ENCODE peak calls at places on chromosomes 7 and 10, in seven cellular contexts. One of them, this sample, is unnamed.

GRCh38 chr7:7226407-7226806 is 44.1 kb downstream of the C1GALT1 start:
- DNase-seq in MM.1S: no peak
- DNase-seq in left lung: no peak
- DNase-seq in left ventricle myocardium inferior: no peak
- DNase-seq in ovary: no peak
- DNase-seq in esophagus squamous epithelium: no peak
- DNase-seq in psoas muscle: no peak
- DNase-seq in this sample: no peak

GRCh38 chr10:74808501-74808900 is 17.9 kb upstream of the KAT6B start:
- DNase-seq in esophagus squamous epithelium: no peak
- DNase-seq in left ventricle myocardium inferior: no peak
- DNase-seq in left lung: no peak
- DNase-seq in ovary: no peak
- DNase-seq in psoas muscle: no peak
- DNase-seq in MM.1S: no peak
- DNase-seq in this sample: no peak

GRCh38 chr10:104246981-104247380 is 7.7 kb upstream of the GSTO1 start:
- DNase-seq in esophagus squamous epithelium: no peak
- DNase-seq in ovary: no peak
- DNase-seq in left ventricle myocardium inferior: no peak
- DNase-seq in left lung: no peak
- DNase-seq in psoas muscle: no peak
- DNase-seq in MM.1S: no peak
- DNase-seq in this sample: no peak

GRCh38 chr10:69994262-69994661 is 58.4 kb upstream of the MACROH2A2 start:
- DNase-seq in ovary: no peak
- DNase-seq in MM.1S: peak; percentile 53
- DNase-seq in psoas muscle: no peak
- DNase-seq in left lung: peak; percentile 52
- DNase-seq in left ventricle myocardium inferior: peak; percentile 14
- DNase-seq in esophagus squamous epithelium: no peak
- DNase-seq in this sample: no peak

GRCh38 chr10:10598297-10598696 is 419.4 kb upstream of the CELF2 start:
- DNase-seq in left ventricle myocardium inferior: no peak
- DNase-seq in MM.1S: peak; percentile 92
- DNase-seq in esophagus squamous epithelium: no peak
- DNase-seq in ovary: no peak
- DNase-seq in psoas muscle: no peak
- DNase-seq in left lung: no peak
- DNase-seq in this sample: no peak

GRCh38 chr7:117111532-117111931 is 158.2 kb downstream of the ST7 start:
- DNase-seq in MM.1S: no peak
- DNase-seq in left lung: no peak
- DNase-seq in esophagus squamous epithelium: no peak
- DNase-seq in left ventricle myocardium inferior: no peak
- DNase-seq in ovary: no peak
- DNase-seq in psoas muscle: no peak
- DNase-seq in this sample: no peak

GRCh38 chr7:66880009-66880554 is 40.9 kb upstream of the TMEM248 start:
- DNase-seq in MM.1S: no peak
- DNase-seq in left lung: no peak
- DNase-seq in ovary: no peak
- DNase-seq in left ventricle myocardium inferior: no peak
- DNase-seq in psoas muscle: no peak
- DNase-seq in esophagus squamous epithelium: no peak
- DNase-seq in this sample: no peak

GRCh38 chr10:88080213-88080612 is 216.8 kb downstream of the PTEN start:
- DNase-seq in esophagus squamous epithelium: no peak
- DNase-seq in left lung: no peak
- DNase-seq in MM.1S: peak; percentile 79
- DNase-seq in psoas muscle: no peak
- DNase-seq in ovary: no peak
- DNase-seq in left ventricle myocardium inferior: no peak
- DNase-seq in this sample: no peak

GRCh38 chr7:122305475-122306319 is 1.1 kb upstream of the FEZF1 start:
- DNase-seq in left lung: no peak
- DNase-seq in esophagus squamous epithelium: no peak
- DNase-seq in left ventricle myocardium inferior: no peak
- DNase-seq in ovary: no peak
- DNase-seq in psoas muscle: no peak
- DNase-seq in MM.1S: peak; percentile 60
- DNase-seq in this sample: no peak

GRCh38 chr7:136015638-136016037 is 38.5 kb upstream of the MTPN start:
- DNase-seq in left lung: no peak
- DNase-seq in esophagus squamous epithelium: no peak
- DNase-seq in psoas muscle: no peak
- DNase-seq in MM.1S: no peak
- DNase-seq in ovary: no peak
- DNase-seq in left ventricle myocardium inferior: no peak
- DNase-seq in this sample: no peak

GRCh38 chr10:7337431-7338171 is 73.2 kb downstream of the SFMBT2 start:
- DNase-seq in psoas muscle: no peak
- DNase-seq in ovary: no peak
- DNase-seq in left lung: no peak
- DNase-seq in left ventricle myocardium inferior: no peak
- DNase-seq in MM.1S: no peak
- DNase-seq in esophagus squamous epithelium: no peak
- DNase-seq in this sample: no peak

GRCh38 chr7:101172005-101172853 is 6.9 kb upstream of the VGF start:
- DNase-seq in psoas muscle: no peak
- DNase-seq in ovary: no peak
- DNase-seq in left lung: no peak
- DNase-seq in left ventricle myocardium inferior: no peak
- DNase-seq in esophagus squamous epithelium: no peak
- DNase-seq in MM.1S: peak; percentile 41
- DNase-seq in this sample: no peak

GRCh38 chr7:82745117-82745516 is 301.5 kb upstream of the CACNA2D1 start:
- DNase-seq in psoas muscle: no peak
- DNase-seq in ovary: no peak
- DNase-seq in MM.1S: no peak
- DNase-seq in esophagus squamous epithelium: no peak
- DNase-seq in left ventricle myocardium inferior: no peak
- DNase-seq in left lung: no peak
- DNase-seq in this sample: no peak

GRCh38 chr7:44727346-44728262 is 21.0 kb upstream of the ZMIZ2 start:
- DNase-seq in psoas muscle: no peak
- DNase-seq in MM.1S: no peak
- DNase-seq in left ventricle myocardium inferior: no peak
- DNase-seq in left lung: no peak
- DNase-seq in esophagus squamous epithelium: no peak
- DNase-seq in ovary: no peak
- DNase-seq in this sample: no peak

GRCh38 chr7:39616138-39616537 is 7.2 kb upstream of the RALA start:
- DNase-seq in ovary: no peak
- DNase-seq in esophagus squamous epithelium: no peak
- DNase-seq in MM.1S: no peak
- DNase-seq in psoas muscle: no peak
- DNase-seq in left ventricle myocardium inferior: no peak
- DNase-seq in left lung: no peak
- DNase-seq in this sample: no peak

GRCh38 chr10:34988397-34989067 is 101.6 kb downstream of the CUL2 start:
- DNase-seq in psoas muscle: no peak
- DNase-seq in MM.1S: no peak
- DNase-seq in left ventricle myocardium inferior: no peak
- DNase-seq in esophagus squamous epithelium: no peak
- DNase-seq in left lung: no peak
- DNase-seq in ovary: no peak
- DNase-seq in this sample: no peak

GRCh38 chr10:130396044-130396443 is 259.9 kb downstream of the GLRX3 start:
- DNase-seq in ovary: no peak
- DNase-seq in MM.1S: no peak
- DNase-seq in psoas muscle: no peak
- DNase-seq in esophagus squamous epithelium: no peak
- DNase-seq in left lung: no peak
- DNase-seq in left ventricle myocardium inferior: no peak
- DNase-seq in this sample: no peak

GRCh38 chr7:51141451-51141971 is 175.1 kb downstream of the COBL start:
- DNase-seq in left lung: no peak
- DNase-seq in psoas muscle: no peak
- DNase-seq in ovary: no peak
- DNase-seq in MM.1S: peak; percentile 11
- DNase-seq in esophagus squamous epithelium: no peak
- DNase-seq in left ventricle myocardium inferior: no peak
- DNase-seq in this sample: no peak

DNA sequence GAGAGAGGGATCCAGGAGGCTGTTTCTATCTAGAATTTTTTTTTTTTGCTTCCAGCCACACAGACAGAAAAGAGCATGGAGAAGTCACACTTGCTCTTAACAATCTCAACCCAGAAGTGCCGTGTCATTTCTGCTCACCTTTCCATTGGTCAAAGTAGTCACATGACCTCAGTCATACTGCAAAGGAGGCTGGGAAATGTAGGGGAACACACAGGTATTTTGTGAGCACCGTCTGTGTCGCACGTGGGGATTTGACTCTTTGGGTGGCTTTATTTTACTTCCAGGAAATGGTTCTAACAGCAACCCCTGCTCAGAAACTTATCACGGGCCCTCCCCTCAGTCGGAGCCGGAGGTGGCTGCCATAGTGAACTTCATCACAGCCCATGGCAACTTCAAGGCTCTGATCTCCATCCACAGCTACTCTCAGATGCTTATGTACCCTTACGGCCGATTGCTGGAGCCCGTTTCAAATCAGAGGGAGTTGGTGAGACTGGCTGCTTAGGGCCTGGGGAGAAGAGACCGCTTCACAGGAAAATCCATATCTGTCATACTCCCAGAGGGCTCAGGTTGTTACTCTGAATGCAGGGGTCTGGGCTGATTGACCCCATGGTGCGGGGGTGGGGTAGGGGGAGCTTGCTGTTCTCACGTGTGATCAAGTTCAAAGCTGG is 13.1 kb upstream of the CPA1 start:
- DNase-seq in psoas muscle: no peak
- DNase-seq in ovary: peak; percentile 22
- DNase-seq in left lung: no peak
- DNase-seq in MM.1S: no peak
- DNase-seq in left ventricle myocardium inferior: no peak
- DNase-seq in esophagus squamous epithelium: no peak
- DNase-seq in this sample: peak; percentile 33
- H3K4me1 ChIP-seq in psoas muscle: peaks cover 54% of the 10 kb centered on the region
- H3K4me1 ChIP-seq in ovary: peaks cover 23% of the 10 kb centered on the region
- H3K4me1 ChIP-seq in left lung: peaks cover 12% of the 10 kb centered on the region
- H3K4me1 ChIP-seq in MM.1S: no peaks in the 10 kb centered on the region
- H3K4me1 ChIP-seq in left ventricle myocardium inferior: peaks cover 22% of the 10 kb centered on the region
- H3K4me1 ChIP-seq in esophagus squamous epithelium: peaks cover 56% of the 10 kb centered on the region
- H3K4me1 ChIP-seq in this sample: peaks cover 22% of the 10 kb centered on the region

DNA sequence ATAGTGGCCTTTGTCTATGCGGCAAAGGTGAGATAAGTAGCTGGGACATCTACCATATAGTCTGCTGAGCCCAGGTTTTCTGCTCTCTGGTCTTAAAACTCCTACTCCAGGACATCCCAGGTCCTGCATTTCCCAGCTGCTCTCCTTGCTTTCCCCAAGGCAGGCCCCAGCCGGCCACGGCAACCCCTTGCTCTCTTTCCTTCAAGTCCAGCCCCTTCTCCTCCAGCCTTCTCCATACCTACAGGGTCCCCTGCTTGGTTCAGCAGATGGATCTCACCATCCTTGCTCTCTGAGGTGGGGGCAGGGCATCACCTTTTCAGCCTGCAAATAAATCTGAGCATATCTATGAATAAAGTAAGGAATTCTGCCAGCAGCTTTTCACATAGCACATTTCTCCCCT is 8.7 kb downstream of the GIMAP5 start:
- DNase-seq in MM.1S: no peak
- DNase-seq in psoas muscle: no peak
- DNase-seq in left lung: no peak
- DNase-seq in esophagus squamous epithelium: no peak
- DNase-seq in ovary: no peak
- DNase-seq in left ventricle myocardium inferior: no peak
- DNase-seq in this sample: no peak
- H3K27me3 ChIP-seq in MM.1S: no peaks in the 10 kb centered on the region
- H3K27me3 ChIP-seq in psoas muscle: no peaks in the 10 kb centered on the region
- H3K27me3 ChIP-seq in left lung: no peaks in the 10 kb centered on the region
- H3K27me3 ChIP-seq in esophagus squamous epithelium: no peaks in the 10 kb centered on the region
- H3K27me3 ChIP-seq in ovary: no peaks in the 10 kb centered on the region
- H3K27me3 ChIP-seq in left ventricle myocardium inferior: no peaks in the 10 kb centered on the region
- H3K27me3 ChIP-seq in this sample: no peaks in the 10 kb centered on the region

DNA sequence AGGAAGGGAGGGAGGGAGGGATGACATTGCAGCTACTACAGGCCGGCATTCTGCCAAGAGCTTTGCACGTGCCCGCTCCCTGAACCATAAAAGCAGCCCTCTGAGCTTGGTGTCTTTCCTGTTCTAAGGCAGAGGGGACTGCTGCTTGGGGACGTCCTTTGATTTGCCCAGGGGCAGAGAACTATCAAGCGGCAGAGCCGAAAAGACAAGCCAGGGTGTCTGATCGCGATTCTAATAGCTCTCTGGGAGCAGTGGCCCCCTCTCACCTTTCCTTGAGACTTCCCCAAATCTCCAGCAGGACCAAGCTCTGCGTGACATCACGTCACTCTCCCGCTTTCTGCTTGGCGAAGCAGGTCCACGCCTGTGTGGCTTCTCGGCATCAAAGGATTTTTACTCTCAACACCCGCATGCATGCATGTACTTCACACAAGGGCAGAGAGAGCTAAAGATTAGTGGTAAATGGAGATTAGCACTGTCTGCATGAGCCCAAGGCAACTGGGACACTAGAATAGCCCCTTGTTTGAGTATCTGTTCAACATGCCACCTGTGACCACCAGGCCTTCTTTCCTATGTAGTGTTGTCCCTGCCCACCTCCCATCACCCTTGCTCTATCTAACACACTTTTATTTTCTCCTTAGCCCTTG is 167.7 kb upstream of the AUTS2 start:
- DNase-seq in ovary: peak; percentile 66
- DNase-seq in esophagus squamous epithelium: no peak
- DNase-seq in psoas muscle: peak; percentile 21
- DNase-seq in left ventricle myocardium inferior: peak; percentile 33
- DNase-seq in MM.1S: no peak
- DNase-seq in left lung: no peak
- DNase-seq in this sample: no peak
- H3K27ac ChIP-seq in ovary: no peak overlapping the region
- H3K27ac ChIP-seq in esophagus squamous epithelium: peak overlapping the region; percentile 58
- H3K27ac ChIP-seq in psoas muscle: no peak overlapping the region
- H3K27ac ChIP-seq in left ventricle myocardium inferior: peak overlapping the region; percentile 54
- H3K27ac ChIP-seq in MM.1S: no peak overlapping the region
- H3K27ac ChIP-seq in left lung: no peak overlapping the region
- H3K27ac ChIP-seq in this sample: peak overlapping the region; percentile 51

GRCh38 chr10:103153302-103153759 is 39.7 kb downstream of the NT5C2 start:
- DNase-seq in MM.1S: no peak
- DNase-seq in esophagus squamous epithelium: no peak
- DNase-seq in psoas muscle: no peak
- DNase-seq in left ventricle myocardium inferior: no peak
- DNase-seq in left lung: no peak
- DNase-seq in ovary: no peak
- DNase-seq in this sample: no peak

GRCh38 chr10:103154464-103155299 is 38.4 kb downstream of the NT5C2 start:
- DNase-seq in MM.1S: no peak
- DNase-seq in esophagus squamous epithelium: no peak
- DNase-seq in left lung: no peak
- DNase-seq in psoas muscle: no peak
- DNase-seq in left ventricle myocardium inferior: no peak
- DNase-seq in ovary: no peak
- DNase-seq in this sample: no peak

GRCh38 chr10:103155485-103156085 is 37.5 kb downstream of the NT5C2 start:
- DNase-seq in left ventricle myocardium inferior: no peak
- DNase-seq in ovary: no peak
- DNase-seq in MM.1S: no peak
- DNase-seq in esophagus squamous epithelium: no peak
- DNase-seq in psoas muscle: no peak
- DNase-seq in left lung: no peak
- DNase-seq in this sample: no peak

GRCh38 chr10:103153765-103154197 is 39.3 kb downstream of the NT5C2 start:
- DNase-seq in psoas muscle: no peak
- DNase-seq in MM.1S: no peak
- DNase-seq in esophagus squamous epithelium: no peak
- DNase-seq in left lung: no peak
- DNase-seq in left ventricle myocardium inferior: no peak
- DNase-seq in ovary: no peak
- DNase-seq in this sample: no peak

GRCh38 chr10:103157246-103157645 is 35.8 kb downstream of the NT5C2 start:
- DNase-seq in MM.1S: no peak
- DNase-seq in ovary: no peak
- DNase-seq in left ventricle myocardium inferior: no peak
- DNase-seq in left lung: no peak
- DNase-seq in psoas muscle: no peak
- DNase-seq in esophagus squamous epithelium: no peak
- DNase-seq in this sample: no peak
- H3K4me1 ChIP-seq in MM.1S: no peaks in the 10 kb centered on the region
- H3K4me1 ChIP-seq in ovary: peaks cover 4% of the 10 kb centered on the region
- H3K4me1 ChIP-seq in left ventricle myocardium inferior: peaks cover 43% of the 10 kb centered on the region
- H3K4me1 ChIP-seq in left lung: peaks cover 38% of the 10 kb centered on the region
- H3K4me1 ChIP-seq in psoas muscle: peaks cover 36% of the 10 kb centered on the region
- H3K4me1 ChIP-seq in esophagus squamous epithelium: peaks cover 39% of the 10 kb centered on the region
- H3K4me1 ChIP-seq in this sample: peaks cover 34% of the 10 kb centered on the region

This sample was measured in upper lobe of right lung.